ENCODE peak calls at places on chromosomes 11 and 22, in four cellular contexts. C is lung microvascular endothelial cell; N is activated T-helper 1 cell treated with anti-CD3 and anti-CD28 coated beads, Interleukin-12 subunit alpha, Interleukin-12 subunit beta, Interleukin-2, Interleukin-4 antibody, amounts not matched to agents 30 ng/mL and 10 ng/mL and 1 ng/mL, durations not matched to agents 14 hours and 24 hours and 36 hours; L is tibial nerve. O is an unnamed sample.

GRCh38 chr11:10387209-10388083 is 67.6 kb upstream of the AMPD3 start:
- DNase-seq in C (peak; percentile 80), N (no peak), L (peak; percentile 60), O (peak; percentile 53)

GRCh38 chr11:134652586-134653255 is 240.7 kb upstream of the B3GAT1 start:
- DNase-seq in C (no peak), N (no peak), L (no peak), O (no peak)

GRCh38 chr11:131773626-131774025 is 403.2 kb downstream of the NTM start:
- DNase-seq in C (no peak), N (no peak), L (no peak), O (peak; percentile 13)

GRCh38 chr11:102256251-102256650 is 61.0 kb upstream of the BIRC3 start:
- DNase-seq in C (no peak), N (no peak), L (no peak), O (peak; percentile 61)

GRCh38 chr11:44983786-44984185 is 33.1 kb upstream of the TP53I11 start:
- DNase-seq in C (no peak), N (no peak), L (no peak), O (no peak)

GRCh38 chr11:57410287-57410686 is 16.6 kb downstream of the SLC43A3 start:
- DNase-seq in C (no peak), N (no peak), L (no peak), O (peak; percentile 74)

GRCh38 chr11:70176940-70177689 is 26.0 kb upstream of the FADD start:
- DNase-seq in C (peak; percentile 20), N (peak; percentile 33), L (no peak), O (peak; percentile 62)

GRCh38 chr11:113773092-113773415 is 438 bp downstream of the ZW10 start:
- DNase-seq in C (no peak), N (no peak), L (no peak), O (peak; percentile 33)

GRCh38 chr11:112881461-112881860 is 79.8 kb upstream of the NCAM1 start:
- DNase-seq in C (peak; percentile 20), N (no peak), L (no peak), O (no peak)

GRCh38 chr22:41341012-41341411 is 39.7 kb downstream of the ZC3H7B start:
- DNase-seq in C (no peak), N (no peak), L (no peak), O (no peak)

GRCh38 chr11:121561240-121561639 is 108.5 kb upstream of the SORL1-AS1 start:
- DNase-seq in C (no peak), N (no peak), L (no peak), O (no peak)

GRCh38 chr11:94732617-94733292 is 35.4 kb upstream of the AMOTL1 start:
- DNase-seq in C (peak; percentile 80), N (no peak), L (no peak), O (peak; percentile 96)

GRCh38 chr22:18062421-18062820 is 15.4 kb upstream of the PEX26 start:
- DNase-seq in C (no peak), N (no peak), L (no peak), O (no peak)

GRCh38 chr22:24106385-24107381 is 74.6 kb upstream of the SUSD2 start:
- DNase-seq in C (peak; percentile 13), N (peak; percentile 5), L (no peak), O (no peak)

GRCh38 chr11:109140857-109141515 is 281.0 kb upstream of the C11orf87 start:
- DNase-seq in C (no peak), N (no peak), L (no peak), O (no peak)

GRCh38 chr11:119426142-119426541 is 3.2 kb upstream of the THY1 start:
- DNase-seq in C (no peak), N (no peak), L (no peak), O (no peak)

O was measured in PC-3.